ENCODE peak calls at places on chromosomes 4 and X, in five cellular contexts. J, N, Y, V and C are unnamed samples.

GRCh38 chr4:182840108-182840507 is 77.1 kb downstream of the DCTD start:
- DNase-seq in N (no peak), V (no peak), J (no peak), Y (no peak), C (no peak)

GRCh38 chr4:100581337-100581736 is 63.5 kb upstream of the EMCN start:
- DNase-seq in Y (no peak), N (no peak), V (no peak), J (no peak), C (no peak)

GRCh38 chrX:16671005-16671404 is 21.0 kb downstream of the S100G start:
- DNase-seq in V (no peak), Y (peak; percentile 5), J (peak; percentile 42), N (peak; percentile 42), C (peak; percentile 52)

GRCh38 chr4:74217365-74217764 is 59.4 kb downstream of the MTHFD2L start:
- DNase-seq in Y (no peak), V (no peak), J (no peak), N (no peak), C (no peak)

GRCh38 chr4:72569719-72570235 is 756 bp upstream of the ADAMTS3 start:
- DNase-seq in V (no peak), J (no peak), N (no peak), Y (no peak), C (no peak)

GRCh38 chr4:101527186-101527585 is 179.9 kb upstream of the PPP3CA start:
- DNase-seq in Y (no peak), N (no peak), J (no peak), V (peak; percentile 45), C (no peak)

GRCh38 chrX:108001218-108001814 is 19.1 kb upstream of the TEX13B start:
- DNase-seq in N (peak; percentile 13), V (no peak), Y (peak; percentile 11), J (peak; percentile 70), C (peak; percentile 68)

GRCh38 chrX:42247241-42247640 is 323.9 kb upstream of the CASK start:
- DNase-seq in V (no peak), N (no peak), J (no peak), Y (no peak), C (no peak)

GRCh38 chr4:6674500-6675149 is 19.1 kb upstream of the S100P start:
- DNase-seq in Y (peak; percentile 60), N (peak; percentile 64), J (peak; percentile 66), V (peak; percentile 45), C (peak; percentile 61)

GRCh38 chrX:71304561-71304960 is 3.0 kb downstream of the ITGB1BP2 start:
- DNase-seq in J (no peak), Y (no peak), V (no peak), N (no peak), C (no peak)

GRCh38 chr4:169338246-169338645 is 67.5 kb upstream of the SH3RF1 start:
- DNase-seq in J (no peak), N (no peak), Y (no peak), V (no peak), C (no peak)

GRCh38 chr4:169342906-169343560 is 72.3 kb upstream of the SH3RF1 start:
- DNase-seq in Y (no peak), J (no peak), N (no peak), V (no peak), C (no peak)

GRCh38 chr4:169342159-169342865 is 71.6 kb upstream of the SH3RF1 start:
- DNase-seq in J (no peak), N (no peak), V (no peak), Y (no peak), C (no peak)

GRCh38 chr4:169340834-169341233 is 70.1 kb upstream of the SH3RF1 start:
- DNase-seq in N (no peak), Y (no peak), J (no peak), V (no peak), C (no peak)

DNA sequence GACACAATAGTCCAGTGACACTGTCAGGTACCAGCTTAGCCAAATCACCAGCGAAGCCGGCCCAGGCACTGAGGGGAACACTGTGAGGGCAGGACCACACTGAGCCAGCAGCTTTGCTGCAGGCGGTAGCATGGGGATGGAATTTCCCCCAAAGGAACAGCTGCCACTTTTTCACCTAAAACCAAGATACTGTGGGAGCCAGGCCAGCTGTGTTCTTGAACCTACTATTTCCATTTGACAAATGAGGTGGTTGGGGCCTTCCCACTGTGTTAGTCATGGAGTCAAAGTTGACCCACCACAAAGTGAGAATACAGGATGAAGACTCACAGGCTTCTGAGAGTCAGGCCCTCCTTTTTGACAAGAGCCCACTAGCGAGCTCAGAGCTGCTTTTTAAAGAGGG is 70.7 kb upstream of the SH3RF1 start:
- DNase-seq in J (no peak), Y (no peak), N (no peak), V (peak; percentile 62), C (no peak)
- TF ChIP-seq JUNB in J (no peak), Y (no peak), N (no peak), V (peak; percentile 42), C (no peak)

DNA sequence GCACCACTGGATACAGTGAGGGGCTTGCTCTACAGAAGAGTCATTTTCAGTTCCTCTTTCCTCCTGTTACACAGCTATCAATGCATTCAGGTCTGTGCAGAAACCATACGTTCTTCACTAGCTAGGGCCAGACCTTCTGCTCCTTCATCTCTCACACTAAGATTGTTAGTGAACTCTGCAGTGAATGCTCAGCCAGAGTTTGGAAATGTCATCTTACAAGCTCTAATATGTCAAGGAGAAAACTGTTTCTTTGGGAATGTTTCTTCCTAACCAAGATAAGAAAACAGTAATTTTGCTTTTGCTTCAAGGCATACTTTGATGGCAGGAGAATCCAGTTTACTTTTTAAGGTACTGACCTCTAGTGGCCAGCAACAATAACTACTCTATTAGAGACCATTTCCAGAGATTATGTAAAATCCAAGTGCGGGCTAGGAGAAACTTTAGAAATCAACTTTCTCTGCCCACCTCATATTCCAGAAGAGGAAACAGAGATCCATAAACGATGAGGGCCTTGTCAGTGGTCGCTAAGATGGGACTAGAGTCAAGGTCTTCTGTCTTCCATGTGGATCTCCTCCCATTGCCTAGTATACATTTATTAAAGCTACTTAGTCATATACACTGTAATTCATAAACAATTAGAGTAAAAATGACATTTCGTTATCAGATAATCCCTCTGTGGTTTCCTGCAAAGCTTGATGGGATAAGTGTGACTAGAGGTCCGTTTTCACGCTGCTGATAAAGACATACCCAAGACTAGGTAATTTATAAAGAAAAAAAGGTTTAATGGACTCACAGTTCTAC is 12.1 kb upstream of the CC2D2A start:
- DNase-seq in N (peak; percentile 30), Y (peak; percentile 24), J (peak; percentile 37), V (peak; percentile 20), C (peak; percentile 64)
- TF ChIP-seq JUNB in N (no peak), Y (no peak), J (no peak), V (no peak), C (no peak)

DNA sequence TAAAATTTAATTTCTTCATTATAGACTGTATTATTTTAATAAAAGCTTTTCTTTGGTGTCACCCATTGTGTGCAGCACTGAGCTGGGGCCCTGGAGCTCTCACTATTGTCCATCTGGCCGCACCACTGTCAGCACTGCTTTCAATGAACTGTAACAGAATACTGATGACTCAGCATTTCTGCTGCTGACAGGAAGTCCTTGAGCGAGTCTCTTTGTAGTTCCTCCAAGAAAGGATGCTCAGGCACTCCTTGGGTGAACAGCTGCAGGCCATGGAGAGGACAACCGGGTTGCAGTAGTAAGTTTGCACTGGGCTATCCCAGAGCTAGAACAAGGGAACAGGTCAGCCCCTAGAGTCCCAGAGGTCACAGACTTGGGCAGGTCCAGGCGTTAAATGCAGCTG is 81.6 kb downstream of the SORBS2 start:
- DNase-seq in V (no peak), Y (no peak), N (peak; percentile 10), J (peak; percentile 6), C (peak; percentile 55)
- TF ChIP-seq JUNB in V (no peak), Y (no peak), N (no peak), J (no peak), C (no peak)

DNA sequence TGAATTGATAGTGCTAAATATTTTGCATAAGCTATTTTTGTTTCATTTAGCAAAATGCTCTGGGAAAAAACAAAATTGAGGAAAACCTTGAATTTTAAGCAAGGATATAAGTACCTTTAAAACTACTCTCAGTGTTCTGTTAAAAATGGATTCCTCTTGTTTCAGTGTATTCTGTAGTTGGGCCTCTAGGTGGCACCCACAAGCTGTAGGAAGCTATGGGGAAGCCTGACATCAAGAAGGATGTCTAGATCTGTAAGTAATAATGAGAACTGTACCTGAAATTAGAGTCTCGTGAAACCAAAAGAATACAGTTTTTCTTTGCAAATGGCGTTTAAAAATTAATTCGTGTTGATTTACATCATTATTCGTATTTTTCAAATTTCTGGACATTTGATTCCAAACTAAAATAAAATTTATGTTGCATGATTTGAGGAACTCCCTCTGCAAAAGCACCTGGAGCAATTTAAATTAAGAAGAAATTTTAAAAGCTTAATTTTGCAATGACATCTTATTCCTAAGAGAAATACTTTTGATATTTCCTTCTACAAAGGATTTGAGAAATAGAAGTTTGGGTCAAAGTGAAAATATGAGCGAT is 51.2 kb downstream of the TMPRSS11E start:
- DNase-seq in J (peak; percentile 80), Y (peak; percentile 78), N (peak; percentile 27), V (peak; percentile 30), C (peak; percentile 80)
- TF ChIP-seq JUNB in J (no peak), Y (no peak), N (no peak), V (no peak), C (no peak)

GRCh38 chrX:20442597-20442996 is 175.9 kb upstream of the RPS6KA3 start:
- DNase-seq in N (peak; percentile 38), V (no peak), J (peak; percentile 88), Y (peak; percentile 76), C (peak; percentile 87)
- TF ChIP-seq JUNB in N (no peak), V (no peak), J (no peak), Y (no peak), C (no peak)